ENCODE peak calls at places on chromosomes 6 and 20, in eight cellular contexts. S is caudate nucleus, M is mesenchymal stem cell, E is psoas muscle, J is hepatic stellate cell, Z is foreskin fibroblast, I is AG09319, B is NCI-H1694. D is an unnamed sample.
A peak's percentile ranks its signal among the peaks of the same experiment; 100 is the strongest.

GRCh38 chr20:46712056-46712636 is 2.7 kb downstream of the SLC2A10 start:
- DNase-seq in S (no peak), M (no peak), E (no peak), J (no peak), Z (no peak), I (no peak), B (no peak), D (no peak)

GRCh38 chr6:9979996-9980395 is 434.9 kb downstream of the TFAP2A start:
- DNase-seq in S (no peak), M (no peak), E (no peak), J (no peak), Z (no peak), I (no peak), B (no peak), D (no peak)

GRCh38 chr20:33689973-33690372 is 3.8 kb upstream of the E2F1 start:
- DNase-seq in S (peak; percentile 29), M (peak; percentile 91), E (no peak), J (no peak), Z (peak; percentile 53), I (no peak), B (no peak), D (no peak)

GRCh38 chr6:108801331-108801730 is 46.9 kb upstream of the ARMC2 start:
- DNase-seq in S (no peak), M (no peak), E (no peak), J (no peak), Z (no peak), I (no peak), B (no peak), D (no peak)

GRCh38 chr6:70520575-70520974 is 46.2 kb upstream of the SDHAF4 start:
- DNase-seq in S (no peak), M (peak; percentile 6), E (no peak), J (peak; percentile 2), Z (peak; percentile 17), I (no peak), B (peak; percentile 6), D (no peak)

GRCh38 chr6:39153766-39154397 is 38.9 kb upstream of the SAYSD1 start:
- DNase-seq in S (no peak), M (no peak), E (no peak), J (no peak), Z (no peak), I (no peak), B (no peak), D (no peak)

GRCh38 chr20:9015984-9016324 is 52.9 kb upstream of the PLCB4 start:
- DNase-seq in S (no peak), M (peak; percentile 25), E (no peak), J (peak; percentile 13), Z (peak; percentile 41), I (peak; percentile 25), B (no peak), D (no peak)

GRCh38 chr20:18571578-18571977 is 4.3 kb downstream of the SMIM26 start:
- DNase-seq in S (no peak), M (no peak), E (no peak), J (no peak), Z (no peak), I (no peak), B (no peak), D (no peak)

GRCh38 chr6:40931927-40932326 is 107.1 kb downstream of the UNC5CL start:
- DNase-seq in S (no peak), M (peak; percentile 52), E (no peak), J (peak; percentile 74), Z (peak; percentile 63), I (no peak), B (no peak), D (no peak)

GRCh38 chr6:75402296-75402695 is 91.3 kb downstream of the FILIP1 start:
- DNase-seq in S (no peak), M (peak; percentile 61), E (peak; percentile 32), J (peak; percentile 18), Z (peak; percentile 89), I (peak; percentile 54), B (no peak), D (peak; percentile 47)

GRCh38 chr6:111743859-111744692 is 129.2 kb downstream of the FYN start:
- DNase-seq in S (peak; percentile 39), M (no peak), E (peak; percentile 34), J (peak; percentile 60), Z (peak; percentile 66), I (no peak), B (no peak), D (no peak)

GRCh38 chr6:158031445-158032353 is 50.0 kb downstream of the SYNJ2 start:
- DNase-seq in S (no peak), M (peak; percentile 97), E (peak; percentile 70), J (peak; percentile 79), Z (peak; percentile 96), I (peak; percentile 77), B (peak; percentile 11), D (peak; percentile 88)

GRCh38 chr20:3616250-3616649 is 46.9 kb downstream of the GFRA4 start:
- DNase-seq in S (no peak), M (no peak), E (no peak), J (peak; percentile 19), Z (peak; percentile 17), I (no peak), B (no peak), D (peak; percentile 21)

GRCh38 chr6:138477913-138478539 is 21.3 kb downstream of the NHSL1 start:
- DNase-seq in S (no peak), M (no peak), E (no peak), J (no peak), Z (no peak), I (no peak), B (no peak), D (no peak)

GRCh38 chr6:116542426-116542825 is 3.1 kb downstream of the TRAPPC3L start:
- DNase-seq in S (no peak), M (no peak), E (no peak), J (no peak), Z (peak; percentile 54), I (no peak), B (no peak), D (no peak)

GRCh38 chr6:149285626-149286025 is 31.9 kb upstream of the TAB2 start:
- DNase-seq in S (no peak), M (no peak), E (no peak), J (no peak), Z (no peak), I (no peak), B (no peak), D (no peak)

GRCh38 chr20:62138204-62138543 is 5.0 kb downstream of the PSMA7 start:
- DNase-seq in S (no peak), M (no peak), E (no peak), J (no peak), Z (no peak), I (no peak), B (no peak), D (no peak)

GRCh38 chr6:36230376-36230775 is 33.8 kb downstream of the BRPF3 start:
- DNase-seq in S (no peak), M (no peak), E (no peak), J (no peak), Z (no peak), I (no peak), B (no peak), D (no peak)

GRCh38 chr6:105318660-105319059 is 84.2 kb downstream of the PREP start:
- DNase-seq in S (no peak), M (peak; percentile 30), E (no peak), J (no peak), Z (peak; percentile 58), I (no peak), B (no peak), D (no peak)

GRCh38 chr20:57092112-57092899 is 174.1 kb downstream of the BMP7 start:
- DNase-seq in S (peak; percentile 76), M (peak; percentile 61), E (peak; percentile 50), J (peak; percentile 48), Z (peak; percentile 61), I (no peak), B (no peak), D (peak; percentile 65)

GRCh38 chr20:53623454-53624206 is 30.0 kb upstream of the ZNF217 start:
- DNase-seq in S (peak; percentile 27), M (peak; percentile 84), E (peak; percentile 57), J (peak; percentile 77), Z (peak; percentile 92), I (peak; percentile 42), B (peak; percentile 39), D (peak; percentile 40)

GRCh38 chr6:146775227-146775626 is 176.5 kb downstream of the ADGB start:
- DNase-seq in S (no peak), M (peak; percentile 41), E (no peak), J (no peak), Z (peak; percentile 10), I (no peak), B (no peak), D (no peak)